ENCODE peak calls at places on chromosomes 7 and 10, in four cellular contexts. One of them, this sample, is unnamed.

GRCh38 chr7:103637080-103637479 is 191.1 kb upstream of the SLC26A5 start:
- DNase-seq in activated CD8-positive, alpha-beta memory T cell treated with anti-CD3 and anti-CD28 coated beads, Interleukin-2, amount 10 ng/mL, durations not matched to agents 7 days and 5 days: no peak
- DNase-seq in upper lobe of right lung: no peak
- DNase-seq in NCI-H2081: no peak
- DNase-seq in this sample: no peak

GRCh38 chr10:7423521-7423920 is 12.7 kb upstream of the SFMBT2 start:
- DNase-seq in upper lobe of right lung: no peak
- DNase-seq in activated CD8-positive, alpha-beta memory T cell treated with anti-CD3 and anti-CD28 coated beads, Interleukin-2, amount 10 ng/mL, durations not matched to agents 7 days and 5 days: no peak
- DNase-seq in NCI-H2081: no peak
- DNase-seq in this sample: no peak

GRCh38 chr10:20034732-20035131 is 218.5 kb downstream of the PLXDC2 start:
- DNase-seq in upper lobe of right lung: no peak
- DNase-seq in NCI-H2081: no peak
- DNase-seq in activated CD8-positive, alpha-beta memory T cell treated with anti-CD3 and anti-CD28 coated beads, Interleukin-2, amount 10 ng/mL, durations not matched to agents 7 days and 5 days: no peak
- DNase-seq in this sample: no peak

GRCh38 chr7:122764020-122764419 is 61.3 kb upstream of the RNF148 start:
- DNase-seq in activated CD8-positive, alpha-beta memory T cell treated with anti-CD3 and anti-CD28 coated beads, Interleukin-2, amount 10 ng/mL, durations not matched to agents 7 days and 5 days: no peak
- DNase-seq in upper lobe of right lung: no peak
- DNase-seq in NCI-H2081: no peak
- DNase-seq in this sample: no peak

GRCh38 chr7:101315336-101315735 is 6.3 kb downstream of the IFT22 start:
- DNase-seq in NCI-H2081: peak
- DNase-seq in activated CD8-positive, alpha-beta memory T cell treated with anti-CD3 and anti-CD28 coated beads, Interleukin-2, amount 10 ng/mL, durations not matched to agents 7 days and 5 days: peak
- DNase-seq in upper lobe of right lung: no peak
- DNase-seq in this sample: no peak

GRCh38 chr10:11243425-11244222 is 226.0 kb downstream of the CELF2 start:
- DNase-seq in activated CD8-positive, alpha-beta memory T cell treated with anti-CD3 and anti-CD28 coated beads, Interleukin-2, amount 10 ng/mL, durations not matched to agents 7 days and 5 days: no peak
- DNase-seq in NCI-H2081: no peak
- DNase-seq in upper lobe of right lung: no peak
- DNase-seq in this sample: no peak

GRCh38 chr7:83849135-83849534 is 200.2 kb upstream of the SEMA3E start:
- DNase-seq in activated CD8-positive, alpha-beta memory T cell treated with anti-CD3 and anti-CD28 coated beads, Interleukin-2, amount 10 ng/mL, durations not matched to agents 7 days and 5 days: no peak
- DNase-seq in upper lobe of right lung: no peak
- DNase-seq in NCI-H2081: peak
- DNase-seq in this sample: no peak

GRCh38 chr7:130733866-130734524 is at the start of gene KLF14:
- DNase-seq in NCI-H2081: peak
- DNase-seq in upper lobe of right lung: peak
- DNase-seq in activated CD8-positive, alpha-beta memory T cell treated with anti-CD3 and anti-CD28 coated beads, Interleukin-2, amount 10 ng/mL, durations not matched to agents 7 days and 5 days: no peak
- DNase-seq in this sample: no peak

GRCh38 chr10:78972160-78972946 is 96.4 kb upstream of the ZMIZ1 start:
- DNase-seq in activated CD8-positive, alpha-beta memory T cell treated with anti-CD3 and anti-CD28 coated beads, Interleukin-2, amount 10 ng/mL, durations not matched to agents 7 days and 5 days: no peak
- DNase-seq in upper lobe of right lung: peak
- DNase-seq in NCI-H2081: no peak
- DNase-seq in this sample: no peak

GRCh38 chr7:133770863-133771492 is 356.2 kb upstream of the LRGUK start:
- DNase-seq in NCI-H2081: peak
- DNase-seq in upper lobe of right lung: no peak
- DNase-seq in activated CD8-positive, alpha-beta memory T cell treated with anti-CD3 and anti-CD28 coated beads, Interleukin-2, amount 10 ng/mL, durations not matched to agents 7 days and 5 days: no peak
- DNase-seq in this sample: no peak

GRCh38 chr7:89837515-89837914 is 316.8 kb upstream of the STEAP1 start:
- DNase-seq in upper lobe of right lung: no peak
- DNase-seq in activated CD8-positive, alpha-beta memory T cell treated with anti-CD3 and anti-CD28 coated beads, Interleukin-2, amount 10 ng/mL, durations not matched to agents 7 days and 5 days: no peak
- DNase-seq in NCI-H2081: peak
- DNase-seq in this sample: no peak

GRCh38 chr7:3861941-3862340 is 560.9 kb downstream of the SDK1 start:
- DNase-seq in NCI-H2081: peak
- DNase-seq in upper lobe of right lung: no peak
- DNase-seq in activated CD8-positive, alpha-beta memory T cell treated with anti-CD3 and anti-CD28 coated beads, Interleukin-2, amount 10 ng/mL, durations not matched to agents 7 days and 5 days: no peak
- DNase-seq in this sample: peak

This sample was measured in GM12878.